ENCODE peak calls at places on chromosomes 12 and 14, in ten cellular contexts. One of them, this sample, is unnamed.

GRCh38 chr12:115473257-115473956 is 789.4 kb upstream of the TBX3 start:
- DNase-seq in endothelial cell: no peak
- DNase-seq in fibroblast of lung: no peak
- DNase-seq in GM13976: no peak
- DNase-seq in bronchial epithelial cell: no peak
- DNase-seq in fibroblast of pulmonary artery: no peak
- DNase-seq in MM.1S: no peak
- DNase-seq in nephron progenitor cell: no peak
- DNase-seq in IMR-90: no peak
- DNase-seq in astrocyte of the spinal cord: no peak
- DNase-seq in this sample: no peak

GRCh38 chr12:108838194-108839010 is 19.0 kb downstream of the SSH1 start:
- DNase-seq in endothelial cell: peak
- DNase-seq in fibroblast of lung: peak
- DNase-seq in GM13976: peak
- DNase-seq in bronchial epithelial cell: peak
- DNase-seq in fibroblast of pulmonary artery: peak
- DNase-seq in MM.1S: peak
- DNase-seq in nephron progenitor cell: no peak
- DNase-seq in IMR-90: peak
- DNase-seq in astrocyte of the spinal cord: peak
- DNase-seq in this sample: peak

GRCh38 chr14:78107171-78107570 is 63.0 kb upstream of the NRXN3 start:
- DNase-seq in endothelial cell: no peak
- DNase-seq in fibroblast of lung: no peak
- DNase-seq in GM13976: no peak
- DNase-seq in bronchial epithelial cell: no peak
- DNase-seq in fibroblast of pulmonary artery: no peak
- DNase-seq in MM.1S: no peak
- DNase-seq in nephron progenitor cell: no peak
- DNase-seq in IMR-90: no peak
- DNase-seq in astrocyte of the spinal cord: no peak
- DNase-seq in this sample: no peak

GRCh38 chr14:81205639-81206038 is 15.1 kb downstream of the GTF2A1 start:
- DNase-seq in endothelial cell: no peak
- DNase-seq in fibroblast of lung: no peak
- DNase-seq in GM13976: no peak
- DNase-seq in bronchial epithelial cell: no peak
- DNase-seq in fibroblast of pulmonary artery: no peak
- DNase-seq in MM.1S: no peak
- DNase-seq in nephron progenitor cell: no peak
- DNase-seq in IMR-90: peak
- DNase-seq in astrocyte of the spinal cord: no peak
- DNase-seq in this sample: no peak

GRCh38 chr12:55717397-55718007 is 1.7 kb downstream of the BLOC1S1 start:
- DNase-seq in endothelial cell: no peak
- DNase-seq in fibroblast of lung: peak
- DNase-seq in GM13976: no peak
- DNase-seq in bronchial epithelial cell: peak
- DNase-seq in fibroblast of pulmonary artery: no peak
- DNase-seq in MM.1S: no peak
- DNase-seq in nephron progenitor cell: no peak
- DNase-seq in IMR-90: peak
- DNase-seq in astrocyte of the spinal cord: peak
- DNase-seq in this sample: no peak

GRCh38 chr12:75655233-75655879 is 143.9 kb upstream of the KRR1 start:
- DNase-seq in endothelial cell: no peak
- DNase-seq in fibroblast of lung: no peak
- DNase-seq in GM13976: no peak
- DNase-seq in bronchial epithelial cell: no peak
- DNase-seq in fibroblast of pulmonary artery: no peak
- DNase-seq in MM.1S: no peak
- DNase-seq in nephron progenitor cell: no peak
- DNase-seq in IMR-90: no peak
- DNase-seq in astrocyte of the spinal cord: no peak
- DNase-seq in this sample: no peak

GRCh38 chr14:41235466-41235865 is 371.2 kb upstream of the LRFN5 start:
- DNase-seq in endothelial cell: no peak
- DNase-seq in fibroblast of lung: no peak
- DNase-seq in GM13976: no peak
- DNase-seq in bronchial epithelial cell: no peak
- DNase-seq in fibroblast of pulmonary artery: no peak
- DNase-seq in MM.1S: no peak
- DNase-seq in nephron progenitor cell: no peak
- DNase-seq in IMR-90: no peak
- DNase-seq in astrocyte of the spinal cord: no peak
- DNase-seq in this sample: peak

GRCh38 chr12:57504033-57504432 is 16.2 kb downstream of the MARS1 start:
- DNase-seq in endothelial cell: no peak
- DNase-seq in fibroblast of lung: no peak
- DNase-seq in GM13976: no peak
- DNase-seq in bronchial epithelial cell: no peak
- DNase-seq in fibroblast of pulmonary artery: no peak
- DNase-seq in MM.1S: no peak
- DNase-seq in nephron progenitor cell: no peak
- DNase-seq in IMR-90: no peak
- DNase-seq in astrocyte of the spinal cord: no peak
- DNase-seq in this sample: no peak

GRCh38 chr12:6122211-6122610 is 2.3 kb downstream of the VWF start:
- DNase-seq in endothelial cell: no peak
- DNase-seq in fibroblast of lung: no peak
- DNase-seq in GM13976: no peak
- DNase-seq in bronchial epithelial cell: no peak
- DNase-seq in fibroblast of pulmonary artery: no peak
- DNase-seq in MM.1S: no peak
- DNase-seq in nephron progenitor cell: no peak
- DNase-seq in IMR-90: no peak
- DNase-seq in astrocyte of the spinal cord: no peak
- DNase-seq in this sample: no peak

GRCh38 chr12:2283910-2284309 is 231.1 kb downstream of the CACNA1C start:
- DNase-seq in endothelial cell: no peak
- DNase-seq in fibroblast of lung: peak
- DNase-seq in GM13976: no peak
- DNase-seq in bronchial epithelial cell: no peak
- DNase-seq in fibroblast of pulmonary artery: peak
- DNase-seq in MM.1S: no peak
- DNase-seq in nephron progenitor cell: no peak
- DNase-seq in IMR-90: peak
- DNase-seq in astrocyte of the spinal cord: peak
- DNase-seq in this sample: no peak
- TF ChIP-seq CTCF in endothelial cell: no peak
- TF ChIP-seq CTCF in fibroblast of lung: no peak
- TF ChIP-seq CTCF in GM13976: no peak
- TF ChIP-seq CTCF in bronchial epithelial cell: no peak
- TF ChIP-seq CTCF in fibroblast of pulmonary artery: no peak
- TF ChIP-seq CTCF in MM.1S: no peak
- TF ChIP-seq CTCF in nephron progenitor cell: no peak
- TF ChIP-seq CTCF in IMR-90: no peak
- TF ChIP-seq CTCF in astrocyte of the spinal cord: no peak
- TF ChIP-seq CTCF in this sample: no peak

GRCh38 chr12:67649165-67650126 is 901 bp downstream of the DYRK2 start:
- DNase-seq in endothelial cell: peak
- DNase-seq in fibroblast of lung: no peak
- DNase-seq in GM13976: peak
- DNase-seq in bronchial epithelial cell: no peak
- DNase-seq in fibroblast of pulmonary artery: no peak
- DNase-seq in MM.1S: no peak
- DNase-seq in nephron progenitor cell: peak
- DNase-seq in IMR-90: no peak
- DNase-seq in astrocyte of the spinal cord: peak
- DNase-seq in this sample: peak

GRCh38 chr12:67647251-67647546 is 1.3 kb upstream of the DYRK2 start:
- DNase-seq in endothelial cell: peak
- DNase-seq in fibroblast of lung: no peak
- DNase-seq in GM13976: no peak
- DNase-seq in bronchial epithelial cell: no peak
- DNase-seq in fibroblast of pulmonary artery: no peak
- DNase-seq in MM.1S: no peak
- DNase-seq in nephron progenitor cell: no peak
- DNase-seq in IMR-90: no peak
- DNase-seq in astrocyte of the spinal cord: peak
- DNase-seq in this sample: no peak

GRCh38 chr12:67647547-67648305 is 819 bp upstream of the DYRK2 start:
- DNase-seq in endothelial cell: peak
- DNase-seq in fibroblast of lung: peak
- DNase-seq in GM13976: peak
- DNase-seq in bronchial epithelial cell: peak
- DNase-seq in fibroblast of pulmonary artery: peak
- DNase-seq in MM.1S: peak
- DNase-seq in nephron progenitor cell: peak
- DNase-seq in IMR-90: peak
- DNase-seq in astrocyte of the spinal cord: peak
- DNase-seq in this sample: peak

GRCh38 chr12:67650127-67650495 is 1.6 kb downstream of the DYRK2 start:
- DNase-seq in endothelial cell: no peak
- DNase-seq in fibroblast of lung: no peak
- DNase-seq in GM13976: peak
- DNase-seq in bronchial epithelial cell: no peak
- DNase-seq in fibroblast of pulmonary artery: no peak
- DNase-seq in MM.1S: no peak
- DNase-seq in nephron progenitor cell: peak
- DNase-seq in IMR-90: no peak
- DNase-seq in astrocyte of the spinal cord: peak
- DNase-seq in this sample: peak

DNA sequence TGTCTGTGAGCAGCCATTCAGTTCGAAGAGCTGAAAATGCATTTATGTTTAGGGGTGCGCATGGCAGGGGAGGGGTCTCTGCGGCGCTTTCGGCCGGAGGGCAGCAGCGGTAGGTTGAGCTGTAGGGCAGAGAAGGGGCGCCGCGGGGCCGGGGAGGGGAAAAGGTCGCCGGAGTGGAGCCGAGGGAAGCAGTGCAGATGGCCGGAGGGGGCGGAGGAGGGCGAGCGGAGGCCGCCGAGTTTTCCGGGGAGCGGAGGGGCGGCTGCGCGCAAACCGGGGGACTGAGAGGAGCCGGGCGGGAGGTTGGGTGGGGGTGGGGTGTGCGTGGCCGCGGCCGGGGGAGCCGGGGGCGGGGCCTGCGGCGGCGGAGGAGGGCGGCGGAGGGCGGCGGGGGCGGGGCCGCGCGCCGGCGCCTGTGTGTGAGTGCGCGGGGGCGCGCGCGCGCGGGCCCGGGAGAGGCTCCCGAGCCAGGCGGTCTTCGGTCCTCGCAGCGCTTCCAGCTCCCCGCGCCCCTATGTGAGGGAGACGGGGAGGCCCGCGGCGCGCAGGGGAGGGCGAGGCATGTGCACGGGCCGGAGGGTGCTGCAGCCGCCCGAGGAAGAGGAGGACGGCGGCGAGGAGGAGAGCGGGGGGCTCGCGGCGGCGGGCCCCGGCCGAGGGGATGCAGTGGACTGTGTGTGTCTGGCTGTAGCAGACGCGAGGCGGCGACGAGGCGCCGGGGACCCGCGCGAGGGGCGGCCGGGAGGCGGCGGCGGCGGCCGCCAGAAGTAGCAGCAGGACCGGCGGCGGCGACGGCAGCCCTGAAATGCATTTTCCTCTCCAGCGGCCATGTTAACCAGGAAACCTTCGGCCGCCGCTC is at the start of gene DYRK2:
- DNase-seq in endothelial cell: peak
- DNase-seq in fibroblast of lung: peak
- DNase-seq in GM13976: peak
- DNase-seq in bronchial epithelial cell: peak
- DNase-seq in fibroblast of pulmonary artery: peak
- DNase-seq in MM.1S: peak
- DNase-seq in nephron progenitor cell: peak
- DNase-seq in IMR-90: peak
- DNase-seq in astrocyte of the spinal cord: peak
- DNase-seq in this sample: peak
- TF ChIP-seq CTCF in endothelial cell: no peak
- TF ChIP-seq CTCF in fibroblast of lung: no peak
- TF ChIP-seq CTCF in GM13976: peak
- TF ChIP-seq CTCF in bronchial epithelial cell: peak
- TF ChIP-seq CTCF in fibroblast of pulmonary artery: no peak
- TF ChIP-seq CTCF in MM.1S: no peak
- TF ChIP-seq CTCF in nephron progenitor cell: no peak
- TF ChIP-seq CTCF in IMR-90: peak
- TF ChIP-seq CTCF in astrocyte of the spinal cord: peak
- TF ChIP-seq CTCF in this sample: peak

DNA sequence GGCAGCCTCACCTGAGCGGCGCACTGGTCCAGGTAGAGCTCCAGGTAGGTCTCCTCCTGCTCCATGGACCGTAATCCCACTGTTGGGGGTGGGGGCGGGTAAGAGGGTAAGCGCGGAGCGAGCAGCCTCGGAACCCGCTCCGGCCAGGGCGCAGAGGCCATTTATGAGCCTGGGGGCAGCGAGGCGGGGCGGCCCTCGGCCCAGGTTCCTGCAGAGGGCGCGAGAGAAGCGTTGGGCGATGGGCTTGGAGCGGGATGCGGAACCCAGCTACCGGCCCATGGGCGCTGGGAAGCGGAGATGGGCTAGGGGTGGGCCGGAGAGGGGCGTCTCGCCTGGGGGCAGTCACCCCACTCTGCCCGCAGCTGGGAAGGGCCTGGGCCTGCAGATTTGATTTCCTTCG is at the start of gene TBPL2:
- DNase-seq in endothelial cell: no peak
- DNase-seq in fibroblast of lung: no peak
- DNase-seq in GM13976: no peak
- DNase-seq in bronchial epithelial cell: no peak
- DNase-seq in fibroblast of pulmonary artery: no peak
- DNase-seq in MM.1S: no peak
- DNase-seq in nephron progenitor cell: peak
- DNase-seq in IMR-90: no peak
- DNase-seq in astrocyte of the spinal cord: no peak
- DNase-seq in this sample: no peak
- TF ChIP-seq CTCF in endothelial cell: no peak
- TF ChIP-seq CTCF in fibroblast of lung: peak
- TF ChIP-seq CTCF in GM13976: no peak
- TF ChIP-seq CTCF in bronchial epithelial cell: no peak
- TF ChIP-seq CTCF in fibroblast of pulmonary artery: peak
- TF ChIP-seq CTCF in MM.1S: no peak
- TF ChIP-seq CTCF in nephron progenitor cell: no peak
- TF ChIP-seq CTCF in IMR-90: peak
- TF ChIP-seq CTCF in astrocyte of the spinal cord: peak
- TF ChIP-seq CTCF in this sample: no peak

DNA sequence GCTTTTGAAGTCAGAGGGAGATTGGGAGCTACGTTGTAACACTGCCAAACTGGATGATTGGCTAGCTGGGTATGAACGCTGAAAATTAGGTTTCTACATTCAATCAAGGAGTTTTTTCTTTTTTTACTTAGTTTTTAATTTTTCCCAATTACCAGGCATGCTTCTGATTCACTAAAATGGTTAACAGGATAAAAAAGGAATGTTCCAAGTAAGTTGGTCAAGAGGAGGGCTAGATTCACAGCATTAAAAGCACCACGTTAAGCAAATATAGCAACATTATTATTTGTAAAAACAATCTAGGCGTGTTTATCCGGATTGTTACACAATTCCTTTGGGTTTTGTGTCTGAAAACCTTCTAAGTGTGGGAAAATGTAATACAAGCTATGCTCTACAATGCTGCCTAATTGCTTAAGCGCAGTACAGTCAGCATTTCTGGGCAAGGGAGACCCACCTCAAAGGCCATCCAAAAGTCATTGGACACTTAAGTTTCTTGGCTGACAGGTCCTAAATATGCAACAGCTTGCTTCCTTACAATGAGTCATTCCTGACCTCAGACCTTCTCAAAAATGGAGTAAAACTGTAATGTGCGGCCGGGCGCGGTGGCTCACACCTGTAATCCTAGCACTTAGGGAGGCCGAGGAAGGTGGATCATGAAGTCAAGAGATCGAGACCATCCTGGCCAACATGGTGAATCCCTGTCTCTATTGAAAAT is 1.2 kb downstream of the RPLP0 start:
- DNase-seq in endothelial cell: no peak
- DNase-seq in fibroblast of lung: peak
- DNase-seq in GM13976: no peak
- DNase-seq in bronchial epithelial cell: peak
- DNase-seq in fibroblast of pulmonary artery: peak
- DNase-seq in MM.1S: no peak
- DNase-seq in nephron progenitor cell: no peak
- DNase-seq in IMR-90: peak
- DNase-seq in astrocyte of the spinal cord: peak
- DNase-seq in this sample: peak
- TF ChIP-seq CTCF in endothelial cell: no peak
- TF ChIP-seq CTCF in fibroblast of lung: no peak
- TF ChIP-seq CTCF in GM13976: no peak
- TF ChIP-seq CTCF in bronchial epithelial cell: no peak
- TF ChIP-seq CTCF in fibroblast of pulmonary artery: no peak
- TF ChIP-seq CTCF in MM.1S: no peak
- TF ChIP-seq CTCF in nephron progenitor cell: no peak
- TF ChIP-seq CTCF in IMR-90: no peak
- TF ChIP-seq CTCF in astrocyte of the spinal cord: no peak
- TF ChIP-seq CTCF in this sample: no peak